ENCODE peak calls at places on chromosomes 5 and 9, in eight cellular contexts. J is ovary, G is stomach, F is SK-N-SH, B is A549, H is sigmoid colon, C is transverse colon, S is HepG2. D is an unnamed sample.

GRCh38 chr5:93736284-93736683 is 5.1 kb downstream of the POU5F2 start:
- DNase-seq in S (no peak), C (no peak), B (no peak), J (no peak), H (no peak), F (no peak), G (no peak), D (no peak)

GRCh38 chr5:80487829-80488708 is at the start of gene FAM151B:
- DNase-seq in H (peak), J (peak), G (peak), C (peak), F (peak), S (peak), B (peak), D (peak)

GRCh38 chr9:136700959-136701664 is 11.3 kb upstream of the DIPK1B start:
- DNase-seq in C (peak), J (no peak), F (no peak), S (no peak), B (no peak), G (no peak), H (no peak), D (no peak)

GRCh38 chr5:33850100-33850594 is 41.6 kb downstream of the ADAMTS12 start:
- DNase-seq in C (no peak), B (no peak), G (no peak), H (no peak), F (no peak), J (no peak), S (peak), D (no peak)

GRCh38 chr9:82940386-82940785 is 122.6 kb downstream of the RASEF start:
- DNase-seq in S (no peak), B (no peak), H (no peak), J (no peak), G (no peak), F (no peak), C (no peak), D (no peak)

GRCh38 chr5:120817044-120817985 is 353.2 kb downstream of the PRR16 start:
- DNase-seq in G (no peak), H (no peak), J (no peak), C (no peak), S (no peak), F (peak), B (no peak), D (no peak)

GRCh38 chr5:95080026-95080425 is 204.9 kb downstream of the MCTP1 start:
- DNase-seq in F (no peak), S (no peak), H (no peak), B (no peak), G (no peak), J (no peak), C (no peak), D (no peak)

GRCh38 chr9:123395276-123396006 is 39.4 kb downstream of the CRB2 start:
- DNase-seq in C (no peak), S (no peak), G (no peak), F (peak), B (no peak), J (no peak), H (no peak), D (no peak)

GRCh38 chr9:125513634-125514413 is 193.2 kb downstream of the MAPKAP1 start:
- DNase-seq in G (peak), J (peak), H (no peak), S (peak), C (peak), F (no peak), B (peak), D (no peak)

GRCh38 chr9:98045234-98046160 is 11.0 kb upstream of the NANS start:
- DNase-seq in J (no peak), G (no peak), B (no peak), F (no peak), C (no peak), H (no peak), S (peak), D (no peak)

GRCh38 chr5:56481147-56481997 is 248.2 kb upstream of the ANKRD55 start:
- DNase-seq in G (peak), B (peak), F (peak), S (peak), H (peak), C (peak), J (peak), D (no peak)

GRCh38 chr9:133828338-133828997 is 90.3 kb upstream of the SARDH start:
- DNase-seq in J (no peak), C (no peak), G (no peak), S (no peak), F (no peak), B (no peak), H (no peak), D (no peak)

GRCh38 chr5:168706655-168707069 is 127.5 kb upstream of the PANK3 start:
- DNase-seq in S (peak), J (no peak), C (no peak), H (no peak), G (no peak), B (peak), F (peak), D (no peak)

GRCh38 chr5:72410896-72411295 is 90.7 kb downstream of the PTCD2 start:
- DNase-seq in G (no peak), B (no peak), C (no peak), F (no peak), H (no peak), S (no peak), J (no peak), D (no peak)

GRCh38 chr9:127629468-127630081 is 17.5 kb downstream of the STXBP1 start:
- DNase-seq in H (no peak), F (no peak), G (no peak), S (no peak), C (no peak), B (no peak), J (no peak), D (no peak)

GRCh38 chr5:160083012-160083436 is 36.2 kb downstream of the PWWP2A start:
- DNase-seq in B (no peak), C (no peak), F (no peak), S (no peak), H (no peak), G (no peak), J (no peak), D (no peak)

GRCh38 chr5:135944967-135945560 is 9.7 kb downstream of the LECT2 start:
- DNase-seq in S (peak), B (peak), F (peak), G (no peak), J (peak), C (peak), H (peak), D (peak)

GRCh38 chr5:132095077-132095744 is 21.6 kb downstream of the CSF2 start:
- DNase-seq in G (no peak), J (no peak), F (no peak), H (no peak), S (no peak), B (no peak), C (no peak), D (no peak)
- TF ChIP-seq EP300 in G (no peak), J (no peak), F (no peak), H (no peak), S (no peak), B (no peak), C (no peak), D (no peak)

GRCh38 chr5:100409538-100409937 is 125.6 kb upstream of the FAM174A start:
- DNase-seq in J (no peak), S (no peak), C (no peak), B (no peak), G (no peak), F (no peak), H (no peak), D (no peak)
- H3K4me3 ChIP-seq in J (no peak), S (no peak), C (no peak), B (no peak), G (no peak), F (no peak), H (no peak), D (no peak)

DNA sequence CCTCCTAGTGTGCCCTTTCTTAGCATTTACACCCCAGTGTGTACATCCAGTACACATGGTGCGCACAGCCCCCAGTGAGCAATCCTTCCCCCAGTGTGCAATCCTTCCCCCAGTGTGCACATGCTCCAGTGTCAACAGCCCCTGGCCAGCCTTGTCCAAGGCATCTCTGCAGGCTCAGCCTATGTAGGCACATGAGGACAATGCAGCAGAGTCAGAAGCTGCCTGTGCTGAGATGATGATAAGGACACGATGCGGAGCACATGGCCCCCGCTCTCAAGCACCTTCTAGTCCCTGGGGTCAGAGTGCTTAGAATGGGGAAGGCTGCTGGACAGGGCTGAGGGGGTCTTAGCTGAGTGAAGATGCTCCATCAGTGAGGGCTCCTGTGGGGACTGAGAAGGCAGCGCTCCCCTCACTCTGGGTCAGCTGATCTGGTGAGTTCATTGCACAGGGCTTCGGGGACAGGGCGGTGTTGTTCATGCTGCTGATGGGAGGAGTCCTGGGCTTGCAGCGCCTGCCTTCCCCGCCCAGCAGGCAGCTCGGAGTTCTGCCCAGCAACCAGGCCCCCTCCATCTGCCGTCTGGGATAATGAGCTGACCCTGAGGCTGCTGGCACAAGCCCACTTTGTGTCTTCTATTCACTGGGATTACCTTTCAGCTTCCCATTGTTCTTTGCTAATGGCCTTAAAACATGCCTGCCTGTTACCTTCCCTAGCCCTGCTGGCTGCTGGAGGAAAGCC is 70.0 kb downstream of the GADD45G start:
- DNase-seq in G (peak), S (no peak), F (peak), C (peak), B (no peak), H (no peak), J (no peak), D (no peak)
- TF ChIP-seq EP300 in G (no peak), S (no peak), F (no peak), C (no peak), B (no peak), H (no peak), J (no peak), D (no peak)

GRCh38 chr5:9466677-9467076 is 79.2 kb downstream of the SEMA5A start:
- DNase-seq in G (no peak), B (no peak), J (no peak), S (no peak), C (no peak), F (no peak), H (no peak), D (no peak)

GRCh38 chr5:9467199-9468069 is 78.4 kb downstream of the SEMA5A start:
- DNase-seq in C (no peak), G (no peak), B (no peak), S (no peak), H (no peak), J (no peak), F (no peak), D (no peak)

GRCh38 chr5:9468070-9468388 is 77.8 kb downstream of the SEMA5A start:
- DNase-seq in J (no peak), F (peak), C (no peak), S (no peak), B (no peak), G (no peak), H (no peak), D (no peak)

GRCh38 chr5:9473624-9474023 is 72.3 kb downstream of the SEMA5A start:
- DNase-seq in J (no peak), H (no peak), C (no peak), B (no peak), G (no peak), F (no peak), S (no peak), D (no peak)

GRCh38 chr5:9470410-9470809 is 75.5 kb downstream of the SEMA5A start:
- DNase-seq in B (no peak), C (no peak), S (no peak), G (no peak), H (no peak), F (no peak), J (no peak), D (no peak)
- H3K4me3 ChIP-seq in B (no peak), C (no peak), S (no peak), G (no peak), H (no peak), F (no peak), J (no peak), D (no peak)

GRCh38 chr9:37471942-37472679 is 6.9 kb upstream of the ZBTB5 start:
- DNase-seq in J (no peak), S (peak), B (peak), F (no peak), C (no peak), H (no peak), G (no peak), D (no peak)
- TF ChIP-seq EP300 in J (no peak), S (no peak), B (no peak), F (peak), C (no peak), H (no peak), G (no peak), D (no peak)

D was measured in tibial nerve.